ENCODE peak calls at places on chromosomes 3 and 15, in four cellular contexts. I is HepG2, O is GM12878, D is K562. Q is an unnamed sample.

GRCh38 chr3:188085596-188086560 is 68.1 kb upstream of the LPP start:
- DNase-seq in O (no peak), D (no peak), I (no peak), Q (no peak)

GRCh38 chr15:63089260-63090043 is 32.2 kb upstream of the LACTB start:
- DNase-seq in I (peak; percentile 82), O (no peak), D (no peak), Q (no peak)

GRCh38 chr3:122403489-122403888 is 12.4 kb downstream of the WDR5B start:
- DNase-seq in I (no peak), D (no peak), O (no peak), Q (no peak)

GRCh38 chr3:69542265-69543079 is 156.6 kb upstream of the FRMD4B start:
- DNase-seq in I (no peak), O (no peak), D (no peak), Q (peak; percentile 31)

GRCh38 chr3:193732391-193732790 is 139.4 kb downstream of the OPA1 start:
- DNase-seq in D (no peak), O (no peak), I (peak; percentile 89), Q (no peak)

GRCh38 chr15:39400002-39400401 is 180.9 kb upstream of the THBS1 start:
- DNase-seq in O (no peak), D (no peak), I (no peak), Q (no peak)

GRCh38 chr3:2921903-2922302 is 188.3 kb downstream of the IL5RA start:
- DNase-seq in O (peak; percentile 24), D (peak; percentile 8), I (peak; percentile 5), Q (no peak)

GRCh38 chr3:195411831-195412230 is 31.0 kb downstream of the ACAP2 start:
- DNase-seq in D (no peak), O (no peak), I (no peak), Q (no peak)

GRCh38 chr3:113533534-113533892 is 1.2 kb downstream of the SIDT1 start:
- DNase-seq in D (no peak), I (no peak), O (no peak), Q (no peak)

GRCh38 chr15:85837011-85837433 is 42.3 kb upstream of the KLHL25 start:
- DNase-seq in I (peak; percentile 84), O (no peak), D (no peak), Q (no peak)

GRCh38 chr3:98986073-98986472 is 84.6 kb upstream of the DCBLD2 start:
- DNase-seq in I (peak; percentile 68), D (no peak), O (no peak), Q (peak; percentile 43)

GRCh38 chr3:23612296-23612891 is 193.4 kb upstream of the UBE2E1 start:
- DNase-seq in O (no peak), D (no peak), I (no peak), Q (no peak)

GRCh38 chr3:100463646-100464155 is 28.7 kb upstream of the TMEM45A start:
- DNase-seq in I (no peak), O (no peak), D (no peak), Q (no peak)

GRCh38 chr3:155185623-155186022 is 105.5 kb downstream of the MME start:
- DNase-seq in D (no peak), I (no peak), O (no peak), Q (no peak)

GRCh38 chr3:50639055-50639494 is 22.1 kb downstream of the MAPKAPK3 start:
- DNase-seq in D (no peak), O (no peak), I (no peak), Q (no peak)

GRCh38 chr15:68793776-68794175 is 26.9 kb downstream of the ANP32A start:
- DNase-seq in O (no peak), I (no peak), D (no peak), Q (no peak)

GRCh38 chr3:105387122-105387751 is 20.5 kb downstream of the ALCAM start:
- DNase-seq in D (no peak), I (peak; percentile 93), O (no peak), Q (no peak)

GRCh38 chr15:95162069-95162468 is 930.7 kb downstream of the MCTP2 start:
- DNase-seq in I (no peak), O (no peak), D (no peak), Q (no peak)

GRCh38 chr3:3356836-3357235 is 177.3 kb upstream of the CRBN start:
- DNase-seq in O (no peak), I (no peak), D (no peak), Q (no peak)

GRCh38 chr15:49916998-49917397 is 202.0 kb downstream of the ATP8B4 start:
- DNase-seq in I (no peak), O (no peak), D (no peak), Q (no peak)

GRCh38 chr15:79994651-79995050 is 23.7 kb upstream of the BCL2A1 start:
- DNase-seq in O (no peak), I (no peak), D (no peak), Q (no peak)

GRCh38 chr3:73070675-73071575 is 9.5 kb downstream of the EBLN2 start:
- DNase-seq in I (peak; percentile 7), O (no peak), D (no peak), Q (no peak)

GRCh38 chr15:94205366-94205765 is 26.0 kb upstream of the MCTP2 start:
- DNase-seq in D (no peak), O (no peak), I (no peak), Q (no peak)

GRCh38 chr15:68542771-68543544 is 35.8 kb upstream of the CORO2B start:
- DNase-seq in D (no peak), I (peak; percentile 32), O (no peak), Q (no peak)

GRCh38 chr15:59838900-59839299 is 149.8 kb upstream of the BNIP2 start:
- DNase-seq in I (no peak), D (no peak), O (no peak), Q (no peak)

DNA sequence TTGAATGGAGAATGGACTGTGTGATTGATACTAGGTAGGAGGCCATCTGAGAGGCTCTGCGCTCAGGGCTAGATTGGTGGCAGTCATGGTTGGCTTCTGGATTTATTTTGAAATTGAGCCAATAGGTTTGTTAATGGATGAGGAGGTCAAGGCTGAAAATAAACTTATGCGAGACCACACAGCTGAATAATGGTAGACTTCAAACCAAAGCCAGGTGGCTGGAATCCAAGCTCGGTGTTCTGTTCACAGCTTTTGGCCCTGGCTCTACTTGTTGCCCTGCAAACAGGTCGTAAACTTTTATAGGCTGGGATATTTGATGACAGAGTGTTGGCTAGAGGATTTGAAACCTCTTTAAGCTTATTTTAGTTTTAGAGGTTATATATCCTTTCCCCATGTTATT is 160.4 kb downstream of the CHL1 start:
- DNase-seq in D (no peak), O (no peak), I (no peak), Q (no peak)
- TF ChIP-seq BHLHE40 in D (no peak), O (no peak), I (no peak), Q (no peak)

DNA sequence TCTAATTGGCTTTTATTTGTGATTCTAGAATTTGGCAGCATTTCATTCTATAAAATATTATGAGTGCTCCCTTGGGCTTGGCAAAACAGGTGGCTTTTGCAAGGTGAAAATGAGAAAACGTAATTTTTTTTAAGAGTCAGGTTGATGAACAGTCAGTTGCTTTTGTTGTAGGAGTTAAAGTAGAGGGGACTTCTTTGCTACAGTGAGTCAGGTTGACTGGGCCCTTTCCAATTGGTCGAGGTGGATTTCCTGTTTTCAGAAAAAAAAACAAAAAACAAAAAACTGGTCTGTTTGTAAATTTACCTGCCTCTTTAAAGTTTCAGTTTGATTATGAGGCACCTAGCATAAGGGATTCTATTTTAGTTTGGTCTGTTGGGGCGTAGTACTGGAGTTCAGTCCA is 1469.4 kb upstream of the GBE1 start:
- DNase-seq in D (no peak), I (no peak), O (no peak), Q (no peak)
- TF ChIP-seq TARDBP in D (no peak), I (no peak), O (no peak), Q (no peak)

DNA sequence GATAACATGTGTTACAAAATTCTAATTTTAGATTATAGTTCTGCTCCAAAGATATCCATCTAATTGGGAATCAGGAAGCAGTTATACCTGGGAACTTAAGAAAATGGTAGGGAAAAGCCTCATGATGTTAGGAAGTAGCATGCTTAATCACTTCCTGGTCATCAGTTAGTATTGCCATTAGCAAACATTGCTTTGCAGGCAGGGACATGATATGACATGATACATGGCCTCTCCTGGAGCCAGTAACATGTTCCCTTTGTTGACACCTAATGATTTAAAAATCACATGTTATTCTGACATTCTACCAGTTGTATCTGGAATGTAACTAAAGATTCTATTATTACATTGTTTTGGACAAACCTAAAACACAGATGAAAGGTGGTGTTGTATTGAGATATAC is 712.7 kb upstream of the GBE1 start:
- DNase-seq in D (no peak), O (no peak), I (no peak), Q (no peak)
- TF ChIP-seq BHLHE40 in D (no peak), O (no peak), I (no peak), Q (no peak)

DNA sequence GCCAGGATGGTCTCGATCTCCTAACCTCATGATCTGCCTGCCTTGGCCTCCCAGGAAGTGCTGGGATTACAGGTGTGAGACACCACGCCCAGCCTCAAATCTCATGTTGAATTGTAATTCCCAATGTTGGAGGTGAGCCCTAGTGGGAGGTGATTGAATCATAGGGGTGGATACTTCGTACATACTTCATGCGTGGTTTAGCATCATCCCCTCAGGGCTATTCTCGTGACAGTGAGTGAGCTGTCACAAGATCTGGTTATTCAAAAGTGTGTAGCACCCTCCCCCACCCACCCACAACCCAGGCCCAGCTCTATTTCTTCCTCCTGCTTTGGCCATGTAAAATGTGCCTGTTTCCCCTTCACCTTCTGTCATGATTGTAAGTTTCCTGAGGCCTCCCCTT is 236.9 kb upstream of the IL12A start:
- DNase-seq in I (no peak), D (no peak), O (no peak), Q (no peak)
- TF ChIP-seq TARDBP in I (no peak), D (no peak), O (no peak), Q (no peak)

DNA sequence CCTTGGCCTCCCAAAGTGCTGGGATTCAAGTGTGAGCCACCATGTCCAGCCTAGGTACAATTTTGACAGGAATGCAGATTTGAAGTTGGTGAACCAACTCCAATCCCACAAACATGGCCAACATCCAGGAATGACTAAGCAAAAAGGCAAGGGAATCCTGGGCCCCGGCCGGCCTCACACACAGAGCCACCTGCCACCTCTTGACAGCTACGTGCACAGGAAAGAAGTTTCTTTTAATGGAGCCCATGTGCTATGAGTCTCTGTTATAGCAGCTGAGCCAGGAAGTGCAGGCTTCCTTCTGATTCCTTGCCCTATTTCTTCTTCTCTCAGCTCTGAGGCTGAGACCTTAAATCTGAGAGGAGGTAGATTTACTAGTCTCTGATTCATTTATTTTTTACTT is 8.8 kb downstream of the TMEM40 start:
- DNase-seq in D (no peak), I (peak; percentile 31), O (no peak), Q (no peak)
- TF ChIP-seq BHLHE40 in D (no peak), I (no peak), O (no peak), Q (no peak)

GRCh38 chr3:34008191-34008590 is 209.8 kb downstream of the PDCD6IP start:
- DNase-seq in O (no peak), I (no peak), D (no peak), Q (no peak)

GRCh38 chr3:34012102-34012461 is 213.7 kb downstream of the PDCD6IP start:
- DNase-seq in D (peak; percentile 38), O (no peak), I (peak; percentile 99), Q (no peak)

GRCh38 chr3:34008836-34009479 is 210.5 kb downstream of the PDCD6IP start:
- DNase-seq in I (no peak), O (no peak), D (no peak), Q (no peak)

GRCh38 chr3:34011171-34012101 is 213.0 kb downstream of the PDCD6IP start:
- DNase-seq in O (no peak), I (peak; percentile 65), D (peak; percentile 59), Q (no peak)

DNA sequence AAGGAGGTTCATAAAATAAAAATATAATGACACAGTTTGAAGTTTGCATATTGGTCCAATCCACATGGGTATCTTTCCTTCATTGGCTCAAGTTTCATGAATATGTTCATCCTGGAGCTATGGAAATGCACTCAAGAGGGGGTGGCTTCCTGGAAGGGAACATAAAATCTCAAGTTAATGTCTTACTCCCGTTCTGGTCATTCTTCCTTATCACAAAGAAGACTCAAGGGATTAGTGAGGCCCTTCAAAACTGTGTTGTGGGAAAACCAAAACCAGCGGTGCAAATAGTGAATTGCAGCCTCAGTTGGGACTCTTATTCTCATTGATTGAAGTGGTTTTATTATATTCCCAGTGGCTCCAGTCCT is 211.0 kb downstream of the PDCD6IP start:
- DNase-seq in I (no peak), D (peak; percentile 23), O (no peak), Q (peak; percentile 33)
- TF ChIP-seq TARDBP in I (no peak), D (no peak), O (no peak), Q (no peak)